ENCODE peak calls at places on chromosome 6, in ten cellular contexts. C is AG09309, J is right cardiac atrium, T is KBM-7, X is foreskin fibroblast, K is SW480, S is amygdala, F is fibroblast of pulmonary artery, Q is T-helper 1 cell, I is AG09319. L is an unnamed sample.
A peak's percentile ranks its signal among the peaks of the same experiment; 100 is the strongest.

GRCh38 chr6:6169141-6169540 is 151.3 kb downstream of the F13A1 start:
- DNase-seq in Q (no peak), K (no peak), X (no peak), I (no peak), F (no peak), J (no peak), T (no peak), C (no peak), S (no peak), L (no peak)

GRCh38 chr6:157755752-157756411 is 67.2 kb upstream of the SNX9 start:
- DNase-seq in I (no peak), X (no peak), F (no peak), S (no peak), Q (no peak), K (no peak), J (no peak), C (no peak), T (no peak), L (no peak)

GRCh38 chr6:168605964-168606363 is 165.0 kb downstream of the SMOC2 start:
- DNase-seq in C (no peak), I (no peak), J (no peak), T (no peak), K (peak; percentile 66), S (no peak), Q (no peak), F (no peak), X (no peak), L (no peak)

GRCh38 chr6:79076881-79077641 is 993 bp downstream of the PHIP start:
- DNase-seq in S (peak; percentile 83), Q (peak; percentile 76), X (peak; percentile 97), C (peak; percentile 83), T (peak; percentile 94), F (peak; percentile 96), J (peak; percentile 96), I (peak; percentile 86), K (peak; percentile 91), L (peak; percentile 86)

GRCh38 chr6:43774776-43775583 is 5.0 kb downstream of the VEGFA start:
- DNase-seq in T (peak; percentile 76), C (no peak), Q (peak; percentile 41), J (peak; percentile 90), F (peak; percentile 64), K (peak; percentile 70), X (peak; percentile 66), I (peak; percentile 41), S (peak; percentile 14), L (peak; percentile 46)

GRCh38 chr6:146931214-146931613 is 273.0 kb upstream of the STXBP5 start:
- DNase-seq in S (no peak), K (peak; percentile 7), F (no peak), T (no peak), I (no peak), J (no peak), C (no peak), X (no peak), Q (no peak), L (no peak)

GRCh38 chr6:39980839-39981580 is 46.7 kb upstream of the MOCS1 start:
- DNase-seq in C (peak; percentile 18), K (peak; percentile 23), F (peak; percentile 72), T (peak; percentile 60), S (no peak), J (peak; percentile 48), Q (no peak), I (no peak), X (peak; percentile 27), L (peak; percentile 16)

GRCh38 chr6:46370622-46371021 is 120.6 kb downstream of the RCAN2 start:
- DNase-seq in Q (no peak), C (no peak), I (no peak), F (no peak), S (no peak), X (peak; percentile 3), J (no peak), T (no peak), K (peak; percentile 3), L (no peak)

GRCh38 chr6:18053555-18054445 is 66.4 kb upstream of the KIF13A start:
- DNase-seq in T (peak; percentile 21), C (no peak), K (no peak), Q (no peak), S (no peak), X (no peak), J (no peak), F (no peak), I (no peak), L (no peak)

GRCh38 chr6:44735631-44735963 is 348.1 kb downstream of the CDC5L start:
- DNase-seq in I (no peak), S (no peak), T (no peak), J (no peak), K (no peak), Q (no peak), X (no peak), C (no peak), F (peak; percentile 60), L (peak; percentile 18)

GRCh38 chr6:92376711-92377110 is 1042.6 kb downstream of the EPHA7 start:
- DNase-seq in J (no peak), Q (no peak), C (no peak), I (no peak), X (no peak), K (no peak), T (no peak), S (no peak), F (no peak), L (no peak)

GRCh38 chr6:121437861-121438651 is 2.6 kb downstream of the GJA1 start:
- DNase-seq in T (no peak), I (no peak), S (no peak), K (no peak), C (no peak), J (peak; percentile 66), F (peak; percentile 65), X (peak; percentile 43), Q (no peak), L (no peak)

GRCh38 chr6:154432533-154433476 is 76.2 kb upstream of the IPCEF1 start:
- DNase-seq in C (peak; percentile 52), X (no peak), Q (no peak), F (peak; percentile 95), S (no peak), K (no peak), T (peak; percentile 71), J (no peak), I (peak; percentile 8), L (no peak)

GRCh38 chr6:119726086-119726485 is 376.5 kb upstream of the MAN1A1 start:
- DNase-seq in S (no peak), I (no peak), Q (no peak), T (no peak), J (no peak), C (no peak), F (no peak), K (no peak), X (no peak), L (no peak)

GRCh38 chr6:153537422-153537821 is 406.3 kb upstream of the RGS17 start:
- DNase-seq in K (no peak), I (no peak), S (no peak), Q (no peak), C (no peak), F (peak; percentile 35), X (no peak), J (no peak), T (no peak), L (peak; percentile 9)

GRCh38 chr6:53651764-53652401 is 13.7 kb downstream of the KLHL31 start:
- DNase-seq in K (peak; percentile 91), C (no peak), I (no peak), S (peak; percentile 51), J (peak; percentile 86), Q (peak; percentile 70), T (peak; percentile 73), X (peak; percentile 37), F (peak; percentile 48), L (no peak)

GRCh38 chr6:166145751-166146150 is 21.9 kb downstream of the TBXT start:
- DNase-seq in K (no peak), I (no peak), X (no peak), F (peak; percentile 37), J (no peak), S (no peak), C (no peak), T (no peak), Q (no peak), L (no peak)

GRCh38 chr6:145372671-145373123 is 362.6 kb downstream of the EPM2A start:
- DNase-seq in X (peak; percentile 62), F (peak; percentile 86), I (no peak), Q (no peak), C (peak; percentile 10), T (no peak), K (peak; percentile 14), J (peak; percentile 75), S (no peak), L (peak; percentile 17)

GRCh38 chr6:129844118-129844891 is 16.8 kb downstream of the TMEM244 start:
- DNase-seq in I (no peak), K (peak; percentile 20), T (no peak), J (no peak), S (no peak), C (peak; percentile 49), F (peak; percentile 54), Q (no peak), X (peak; percentile 76), L (no peak)

GRCh38 chr6:156485145-156485544 is 292.0 kb upstream of the ARID1B start:
- DNase-seq in Q (no peak), T (peak; percentile 15), C (no peak), J (no peak), K (no peak), X (no peak), S (no peak), F (no peak), I (no peak), L (no peak)

GRCh38 chr6:135568366-135568765 is 70.8 kb upstream of the AHI1 start:
- DNase-seq in K (no peak), S (no peak), T (peak; percentile 19), J (peak; percentile 72), F (peak; percentile 90), I (peak; percentile 12), X (peak; percentile 33), C (peak; percentile 79), Q (no peak), L (no peak)

GRCh38 chr6:166104107-166104506 is 63.5 kb downstream of the TBXT start:
- DNase-seq in I (no peak), S (no peak), T (no peak), X (no peak), K (no peak), C (no peak), F (peak; percentile 42), J (no peak), Q (no peak), L (no peak)

GRCh38 chr6:138970856-138971425 is 17.1 kb downstream of the REPS1 start:
- DNase-seq in F (peak; percentile 89), C (peak; percentile 70), J (no peak), S (no peak), K (no peak), X (peak; percentile 93), I (peak; percentile 23), Q (no peak), T (no peak), L (peak; percentile 80)

GRCh38 chr6:139549561-139550070 is 175.2 kb upstream of the CITED2 start:
- DNase-seq in C (no peak), S (no peak), X (no peak), T (no peak), Q (no peak), F (no peak), K (no peak), J (no peak), I (no peak), L (no peak)

GRCh38 chr6:16764188-16764950 is 3.1 kb upstream of the ATXN1 start:
- DNase-seq in C (no peak), K (peak; percentile 46), X (no peak), Q (no peak), F (peak; percentile 80), S (no peak), J (no peak), T (peak; percentile 44), I (no peak), L (no peak)

GRCh38 chr6:29332676-29333075 is 31.2 kb downstream of the OR14J1 start:
- DNase-seq in X (no peak), C (no peak), S (no peak), I (no peak), Q (no peak), K (no peak), J (no peak), T (no peak), F (no peak), L (no peak)